ENCODE peak calls at places on chromosome 1, in six cellular contexts. One of them, this sample, is unnamed.

GRCh38 chr1:218616681-218617080 is 271.5 kb downstream of the TGFB2 start:
- DNase-seq in uterus: no peak
- DNase-seq in fibroblast of villous mesenchyme: no peak
- DNase-seq in right cardiac atrium: no peak
- DNase-seq in lower lobe of right lung: no peak
- DNase-seq in CD4-positive, CD25-positive, alpha-beta regulatory T cell: no peak
- DNase-seq in this sample: peak; percentile 19

GRCh38 chr1:47587891-47588582 is 150.2 kb downstream of the FOXD2 start:
- DNase-seq in fibroblast of villous mesenchyme: no peak
- DNase-seq in uterus: no peak
- DNase-seq in right cardiac atrium: peak; percentile 61
- DNase-seq in lower lobe of right lung: no peak
- DNase-seq in CD4-positive, CD25-positive, alpha-beta regulatory T cell: no peak
- DNase-seq in this sample: peak; percentile 4

GRCh38 chr1:221271696-221272095 is 392.5 kb downstream of the HLX start:
- DNase-seq in fibroblast of villous mesenchyme: no peak
- DNase-seq in uterus: no peak
- DNase-seq in CD4-positive, CD25-positive, alpha-beta regulatory T cell: no peak
- DNase-seq in right cardiac atrium: no peak
- DNase-seq in lower lobe of right lung: no peak
- DNase-seq in this sample: no peak

GRCh38 chr1:160208179-160209040 is 3.2 kb downstream of the PEA15 start:
- DNase-seq in lower lobe of right lung: no peak
- DNase-seq in CD4-positive, CD25-positive, alpha-beta regulatory T cell: no peak
- DNase-seq in uterus: no peak
- DNase-seq in right cardiac atrium: peak; percentile 71
- DNase-seq in fibroblast of villous mesenchyme: no peak
- DNase-seq in this sample: peak; percentile 8

GRCh38 chr1:97996880-97997279 is 76.0 kb upstream of the DPYD start:
- DNase-seq in fibroblast of villous mesenchyme: no peak
- DNase-seq in right cardiac atrium: no peak
- DNase-seq in uterus: no peak
- DNase-seq in CD4-positive, CD25-positive, alpha-beta regulatory T cell: no peak
- DNase-seq in lower lobe of right lung: no peak
- DNase-seq in this sample: no peak

GRCh38 chr1:217482356-217483102 is 148.4 kb downstream of the GPATCH2 start:
- DNase-seq in uterus: no peak
- DNase-seq in right cardiac atrium: no peak
- DNase-seq in lower lobe of right lung: no peak
- DNase-seq in CD4-positive, CD25-positive, alpha-beta regulatory T cell: peak; percentile 71
- DNase-seq in fibroblast of villous mesenchyme: peak; percentile 48
- DNase-seq in this sample: peak; percentile 70

GRCh38 chr1:22830131-22830566 is 119.5 kb downstream of the EPHB2 start:
- DNase-seq in fibroblast of villous mesenchyme: no peak
- DNase-seq in lower lobe of right lung: no peak
- DNase-seq in right cardiac atrium: no peak
- DNase-seq in uterus: no peak
- DNase-seq in CD4-positive, CD25-positive, alpha-beta regulatory T cell: no peak
- DNase-seq in this sample: no peak

GRCh38 chr1:179953974-179954493 is 576 bp upstream of the CEP350 start:
- DNase-seq in right cardiac atrium: no peak
- DNase-seq in lower lobe of right lung: no peak
- DNase-seq in fibroblast of villous mesenchyme: peak; percentile 80
- DNase-seq in CD4-positive, CD25-positive, alpha-beta regulatory T cell: peak; percentile 78
- DNase-seq in uterus: peak; percentile 59
- DNase-seq in this sample: no peak

GRCh38 chr1:25111706-25112105 is 120.6 kb downstream of the SYF2 start:
- DNase-seq in lower lobe of right lung: no peak
- DNase-seq in fibroblast of villous mesenchyme: no peak
- DNase-seq in uterus: no peak
- DNase-seq in CD4-positive, CD25-positive, alpha-beta regulatory T cell: no peak
- DNase-seq in right cardiac atrium: no peak
- DNase-seq in this sample: no peak

GRCh38 chr1:220407101-220407683 is 120.7 kb upstream of the MARK1 start:
- DNase-seq in fibroblast of villous mesenchyme: no peak
- DNase-seq in CD4-positive, CD25-positive, alpha-beta regulatory T cell: no peak
- DNase-seq in uterus: no peak
- DNase-seq in right cardiac atrium: no peak
- DNase-seq in lower lobe of right lung: no peak
- DNase-seq in this sample: no peak

GRCh38 chr1:93345633-93346471 is at the start of gene DR1:
- DNase-seq in CD4-positive, CD25-positive, alpha-beta regulatory T cell: peak; percentile 93
- DNase-seq in uterus: peak; percentile 91
- DNase-seq in fibroblast of villous mesenchyme: peak; percentile 95
- DNase-seq in right cardiac atrium: peak; percentile 98
- DNase-seq in lower lobe of right lung: peak; percentile 94
- DNase-seq in this sample: peak; percentile 98

GRCh38 chr1:40861227-40862003 is 748 bp downstream of the CITED4 start:
- DNase-seq in fibroblast of villous mesenchyme: peak; percentile 59
- DNase-seq in CD4-positive, CD25-positive, alpha-beta regulatory T cell: peak; percentile 55
- DNase-seq in right cardiac atrium: peak; percentile 85
- DNase-seq in uterus: no peak
- DNase-seq in lower lobe of right lung: peak; percentile 69
- DNase-seq in this sample: peak; percentile 55

GRCh38 chr1:208425096-208425495 is 180.9 kb upstream of the PLXNA2 start:
- DNase-seq in fibroblast of villous mesenchyme: no peak
- DNase-seq in CD4-positive, CD25-positive, alpha-beta regulatory T cell: no peak
- DNase-seq in uterus: no peak
- DNase-seq in lower lobe of right lung: no peak
- DNase-seq in right cardiac atrium: no peak
- DNase-seq in this sample: no peak

GRCh38 chr1:94697839-94698238 is 122.3 kb upstream of the SLC44A3 start:
- DNase-seq in uterus: no peak
- DNase-seq in lower lobe of right lung: no peak
- DNase-seq in right cardiac atrium: no peak
- DNase-seq in fibroblast of villous mesenchyme: no peak
- DNase-seq in CD4-positive, CD25-positive, alpha-beta regulatory T cell: no peak
- DNase-seq in this sample: no peak

GRCh38 chr1:8040586-8040985 is 14.5 kb upstream of the ERRFI1 start:
- DNase-seq in CD4-positive, CD25-positive, alpha-beta regulatory T cell: no peak
- DNase-seq in right cardiac atrium: peak; percentile 66
- DNase-seq in uterus: peak; percentile 60
- DNase-seq in fibroblast of villous mesenchyme: peak; percentile 98
- DNase-seq in lower lobe of right lung: peak; percentile 73
- DNase-seq in this sample: peak; percentile 98

GRCh38 chr1:21593231-21593630 is 75.9 kb downstream of the RAP1GAP start:
- DNase-seq in uterus: no peak
- DNase-seq in right cardiac atrium: no peak
- DNase-seq in CD4-positive, CD25-positive, alpha-beta regulatory T cell: no peak
- DNase-seq in lower lobe of right lung: no peak
- DNase-seq in fibroblast of villous mesenchyme: no peak
- DNase-seq in this sample: no peak

GRCh38 chr1:87794788-87795614 is 466.3 kb downstream of the LMO4 start:
- DNase-seq in lower lobe of right lung: no peak
- DNase-seq in fibroblast of villous mesenchyme: peak; percentile 69
- DNase-seq in right cardiac atrium: no peak
- DNase-seq in CD4-positive, CD25-positive, alpha-beta regulatory T cell: no peak
- DNase-seq in uterus: no peak
- DNase-seq in this sample: peak; percentile 73

GRCh38 chr1:39076127-39076798 is 50.1 kb downstream of the NDUFS5 start:
- DNase-seq in CD4-positive, CD25-positive, alpha-beta regulatory T cell: no peak
- DNase-seq in lower lobe of right lung: no peak
- DNase-seq in right cardiac atrium: peak; percentile 91
- DNase-seq in uterus: peak; percentile 79
- DNase-seq in fibroblast of villous mesenchyme: peak; percentile 58
- DNase-seq in this sample: peak; percentile 92

GRCh38 chr1:116490588-116490987 is 80.2 kb downstream of the CD58 start:
- DNase-seq in uterus: no peak
- DNase-seq in fibroblast of villous mesenchyme: no peak
- DNase-seq in lower lobe of right lung: no peak
- DNase-seq in CD4-positive, CD25-positive, alpha-beta regulatory T cell: no peak
- DNase-seq in right cardiac atrium: no peak
- DNase-seq in this sample: no peak

DNA sequence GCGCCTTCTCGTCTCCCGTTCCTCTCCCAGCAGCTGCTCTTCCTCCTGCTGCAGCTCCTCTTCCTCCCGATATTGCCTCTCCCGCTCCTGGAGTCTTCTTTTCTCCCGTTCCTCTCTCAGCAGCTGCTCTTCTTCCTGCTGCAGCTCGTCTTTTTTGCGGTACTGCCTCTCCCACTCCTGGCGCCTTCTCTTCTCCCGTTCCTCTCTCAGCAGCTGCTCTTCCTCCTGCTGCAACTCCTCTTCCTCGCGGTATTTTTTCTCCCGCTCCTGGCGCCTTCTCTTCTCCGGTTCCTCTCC is 5.3 kb downstream of the TCHH start:
- DNase-seq in right cardiac atrium: no peak
- DNase-seq in CD4-positive, CD25-positive, alpha-beta regulatory T cell: no peak
- DNase-seq in fibroblast of villous mesenchyme: no peak
- DNase-seq in uterus: no peak
- DNase-seq in lower lobe of right lung: no peak
- DNase-seq in this sample: no peak
- H3K4me3 ChIP-seq in right cardiac atrium: peak overlapping the region; percentile 54
- H3K4me3 ChIP-seq in CD4-positive, CD25-positive, alpha-beta regulatory T cell: peak overlapping the region; percentile 57
- H3K4me3 ChIP-seq in fibroblast of villous mesenchyme: peak overlapping the region; percentile 51
- H3K4me3 ChIP-seq in uterus: no peak overlapping the region
- H3K4me3 ChIP-seq in lower lobe of right lung: peak overlapping the region; percentile 61
- H3K4me3 ChIP-seq in this sample: peak overlapping the region; percentile 54

GRCh38 chr1:82445827-82446226 is 645.1 kb downstream of the ADGRL2 start:
- DNase-seq in right cardiac atrium: no peak
- DNase-seq in CD4-positive, CD25-positive, alpha-beta regulatory T cell: no peak
- DNase-seq in lower lobe of right lung: no peak
- DNase-seq in fibroblast of villous mesenchyme: no peak
- DNase-seq in uterus: no peak
- DNase-seq in this sample: peak; percentile 7
- H3K4me3 ChIP-seq in right cardiac atrium: no peak overlapping the region
- H3K4me3 ChIP-seq in CD4-positive, CD25-positive, alpha-beta regulatory T cell: no peak overlapping the region
- H3K4me3 ChIP-seq in lower lobe of right lung: no peak overlapping the region
- H3K4me3 ChIP-seq in fibroblast of villous mesenchyme: no peak overlapping the region
- H3K4me3 ChIP-seq in uterus: no peak overlapping the region
- H3K4me3 ChIP-seq in this sample: no peak overlapping the region

GRCh38 chr1:23843644-23844043 is 18.4 kb upstream of the HMGCL start:
- DNase-seq in right cardiac atrium: no peak
- DNase-seq in lower lobe of right lung: no peak
- DNase-seq in uterus: no peak
- DNase-seq in CD4-positive, CD25-positive, alpha-beta regulatory T cell: no peak
- DNase-seq in fibroblast of villous mesenchyme: no peak
- DNase-seq in this sample: no peak

GRCh38 chr1:23836037-23836436 is 10.8 kb upstream of the HMGCL start:
- DNase-seq in lower lobe of right lung: no peak
- DNase-seq in uterus: no peak
- DNase-seq in fibroblast of villous mesenchyme: no peak
- DNase-seq in right cardiac atrium: no peak
- DNase-seq in CD4-positive, CD25-positive, alpha-beta regulatory T cell: no peak
- DNase-seq in this sample: no peak

GRCh38 chr1:23837905-23838304 is 12.7 kb upstream of the HMGCL start:
- DNase-seq in lower lobe of right lung: peak; percentile 47
- DNase-seq in fibroblast of villous mesenchyme: no peak
- DNase-seq in CD4-positive, CD25-positive, alpha-beta regulatory T cell: peak; percentile 29
- DNase-seq in right cardiac atrium: no peak
- DNase-seq in uterus: no peak
- DNase-seq in this sample: no peak

DNA sequence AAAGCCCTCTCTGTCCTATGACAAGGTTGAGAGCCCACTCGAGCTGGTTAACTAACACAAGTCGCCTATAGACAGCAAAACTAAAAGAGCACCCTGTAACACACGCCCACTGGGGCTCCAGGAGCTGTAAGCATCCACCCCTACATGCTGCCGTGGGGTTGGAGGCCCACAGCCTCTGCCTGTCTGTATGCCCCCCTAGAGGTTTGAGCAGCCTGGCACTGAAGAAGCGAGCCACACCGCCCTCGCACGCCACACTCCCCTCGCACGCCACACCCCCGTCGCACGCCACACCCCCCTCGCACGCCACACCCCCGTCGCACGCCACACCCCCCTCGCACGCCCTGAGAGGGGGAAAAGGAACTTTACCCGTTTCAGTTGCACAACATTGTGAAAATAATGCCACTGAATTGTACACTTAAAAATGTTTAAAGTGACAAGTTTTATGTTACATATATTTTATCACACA is 13.2 kb upstream of the HMGCL start:
- DNase-seq in lower lobe of right lung: peak; percentile 79
- DNase-seq in fibroblast of villous mesenchyme: peak; percentile 53
- DNase-seq in right cardiac atrium: peak; percentile 88
- DNase-seq in CD4-positive, CD25-positive, alpha-beta regulatory T cell: peak; percentile 80
- DNase-seq in uterus: peak; percentile 53
- DNase-seq in this sample: peak; percentile 58
- H3K4me3 ChIP-seq in lower lobe of right lung: peak overlapping the region; percentile 47
- H3K4me3 ChIP-seq in fibroblast of villous mesenchyme: peak overlapping the region; percentile 48
- H3K4me3 ChIP-seq in right cardiac atrium: peak overlapping the region; percentile 44
- H3K4me3 ChIP-seq in CD4-positive, CD25-positive, alpha-beta regulatory T cell: peak overlapping the region; percentile 52
- H3K4me3 ChIP-seq in uterus: peak overlapping the region; percentile 28
- H3K4me3 ChIP-seq in this sample: peak overlapping the region; percentile 19

GRCh38 chr1:241998412-241998921 is 431 bp downstream of the MAP1LC3C start:
- DNase-seq in right cardiac atrium: peak; percentile 90
- DNase-seq in uterus: peak; percentile 60
- DNase-seq in CD4-positive, CD25-positive, alpha-beta regulatory T cell: peak; percentile 51
- DNase-seq in fibroblast of villous mesenchyme: peak; percentile 68
- DNase-seq in lower lobe of right lung: peak; percentile 75
- DNase-seq in this sample: peak; percentile 84

GRCh38 chr1:242002072-242002471 is 3.2 kb upstream of the MAP1LC3C start:
- DNase-seq in lower lobe of right lung: no peak
- DNase-seq in fibroblast of villous mesenchyme: peak; percentile 31
- DNase-seq in uterus: no peak
- DNase-seq in right cardiac atrium: no peak
- DNase-seq in CD4-positive, CD25-positive, alpha-beta regulatory T cell: no peak
- DNase-seq in this sample: no peak

GRCh38 chr1:242002528-242002927 is 3.6 kb upstream of the MAP1LC3C start:
- DNase-seq in fibroblast of villous mesenchyme: peak; percentile 36
- DNase-seq in uterus: no peak
- DNase-seq in lower lobe of right lung: no peak
- DNase-seq in right cardiac atrium: no peak
- DNase-seq in CD4-positive, CD25-positive, alpha-beta regulatory T cell: no peak
- DNase-seq in this sample: no peak

GRCh38 chr1:241997401-241997800 is 1.5 kb downstream of the MAP1LC3C start:
- DNase-seq in fibroblast of villous mesenchyme: no peak
- DNase-seq in right cardiac atrium: no peak
- DNase-seq in CD4-positive, CD25-positive, alpha-beta regulatory T cell: no peak
- DNase-seq in lower lobe of right lung: no peak
- DNase-seq in uterus: no peak
- DNase-seq in this sample: no peak

DNA sequence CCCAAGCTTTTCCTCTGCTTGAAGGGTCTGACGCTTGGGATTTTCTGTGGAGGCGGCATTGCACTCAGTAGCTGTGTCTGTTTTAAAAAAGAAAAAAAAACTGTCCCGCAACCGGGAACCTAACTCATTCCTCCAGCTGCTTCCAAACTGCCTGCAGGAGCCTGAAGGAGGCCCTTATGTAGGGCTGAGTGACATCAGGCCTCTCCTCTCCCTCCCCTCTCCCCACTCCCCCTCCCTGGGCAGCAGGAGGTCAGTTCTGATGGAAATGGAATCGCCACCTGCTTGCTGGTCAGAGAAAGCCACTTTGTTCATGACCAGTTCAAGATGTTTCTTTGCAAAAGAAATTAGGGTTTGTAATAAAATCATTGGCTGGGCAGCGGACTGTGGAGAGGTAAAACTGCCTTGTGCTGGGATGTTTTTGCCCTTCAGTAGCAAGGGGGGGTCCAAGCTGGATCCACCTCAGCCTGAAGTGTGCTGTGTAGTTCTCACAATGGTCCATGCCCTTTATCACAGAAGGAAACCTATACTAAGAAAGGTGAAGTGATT is at the start of gene MAP1LC3C:
- DNase-seq in uterus: no peak
- DNase-seq in fibroblast of villous mesenchyme: no peak
- DNase-seq in right cardiac atrium: no peak
- DNase-seq in CD4-positive, CD25-positive, alpha-beta regulatory T cell: no peak
- DNase-seq in lower lobe of right lung: no peak
- DNase-seq in this sample: peak; percentile 9
- H3K4me3 ChIP-seq in uterus: peak within 1 kb of the TSS; percentile 29
- H3K4me3 ChIP-seq in fibroblast of villous mesenchyme: peak within 1 kb of the TSS; percentile 54
- H3K4me3 ChIP-seq in right cardiac atrium: peak within 1 kb of the TSS; percentile 8
- H3K4me3 ChIP-seq in CD4-positive, CD25-positive, alpha-beta regulatory T cell: no peak within 1 kb of the TSS
- H3K4me3 ChIP-seq in lower lobe of right lung: peak within 1 kb of the TSS; percentile 44
- H3K4me3 ChIP-seq in this sample: peak within 1 kb of the TSS; percentile 32